ENCODE peak calls at places on chromosomes 13 and 19, in four cellular contexts. A, X, O and T are unnamed samples.

GRCh38 chr19:2584002-2584401 is 108.1 kb downstream of the GADD45B start:
- DNase-seq in A (no peak), X (no peak), O (no peak), T (no peak)

GRCh38 chr13:43769552-43769951 is 17.2 kb downstream of the ENOX1 start:
- DNase-seq in A (no peak), X (no peak), O (no peak), T (no peak)

GRCh38 chr13:73991384-73991783 is 142.8 kb downstream of the KLF12 start:
- DNase-seq in A (no peak), X (no peak), O (no peak), T (no peak)

GRCh38 chr13:110109910-110110309 is 197.0 kb downstream of the COL4A1 start:
- DNase-seq in A (no peak), X (no peak), O (no peak), T (peak; percentile 85)

GRCh38 chr13:49586717-49587116 is 1.4 kb upstream of the RCBTB1 start:
- DNase-seq in A (no peak), X (no peak), O (no peak), T (no peak)

GRCh38 chr19:15371119-15371518 is 8.5 kb downstream of the AKAP8 start:
- DNase-seq in A (no peak), X (no peak), O (no peak), T (no peak)

GRCh38 chr13:37429976-37430375 is 168.6 kb downstream of the POSTN start:
- DNase-seq in A (no peak), X (no peak), O (no peak), T (no peak)

GRCh38 chr19:55694656-55695491 is 19.8 kb downstream of the EPN1 start:
- DNase-seq in A (no peak), X (no peak), O (no peak), T (no peak)

GRCh38 chr13:81487151-81487550 is 1146.2 kb upstream of the SPRY2 start:
- DNase-seq in A (peak; percentile 18), X (no peak), O (no peak), T (no peak)

GRCh38 chr19:50932690-50933083 is 20.2 kb downstream of the KLK5 start:
- DNase-seq in A (no peak), X (no peak), O (no peak), T (no peak)

GRCh38 chr19:28966737-28967401 is 246.1 kb downstream of the UQCRFS1 start:
- DNase-seq in A (no peak), X (no peak), O (no peak), T (no peak)

GRCh38 chr13:38321654-38322053 is 28.0 kb upstream of the UFM1 start:
- DNase-seq in A (no peak), X (no peak), O (no peak), T (no peak)

GRCh38 chr13:86714495-86714894 is 915.3 kb upstream of the SLITRK6 start:
- DNase-seq in A (no peak), X (no peak), O (no peak), T (no peak)

GRCh38 chr13:45674908-45675307 is 27.2 kb upstream of the CBY2 start:
- DNase-seq in A (no peak), X (no peak), O (no peak), T (no peak)

GRCh38 chr13:28245465-28245864 is 107.1 kb downstream of the PAN3 start:
- DNase-seq in A (no peak), X (no peak), O (no peak), T (no peak)

GRCh38 chr19:30784850-30785459 is 412.8 kb downstream of the ZNF536 start:
- DNase-seq in A (peak; percentile 72), X (peak; percentile 30), O (no peak), T (peak; percentile 58)

GRCh38 chr13:100694722-100695644 is 20.4 kb upstream of the TMTC4 start:
- DNase-seq in A (peak; percentile 8), X (no peak), O (no peak), T (peak; percentile 80)

GRCh38 chr13:113853518-113854237 is 10.2 kb downstream of the GAS6 start:
- DNase-seq in A (no peak), X (no peak), O (no peak), T (peak; percentile 18)

GRCh38 chr19:17333611-17334413 is 843 bp downstream of the ANO8 start:
- DNase-seq in A (peak; percentile 67), X (no peak), O (peak; percentile 16), T (peak; percentile 75)

GRCh38 chr19:51150627-51151026 is 8.5 kb downstream of the SIGLEC7 start:
- DNase-seq in A (no peak), X (no peak), O (no peak), T (no peak)

GRCh38 chr13:113999618-113999910 is 25.7 kb upstream of the C13orf46 start:
- DNase-seq in A (no peak), X (no peak), O (no peak), T (no peak)

GRCh38 chr19:35144600-35145436 is 1.8 kb downstream of the FXYD7 start:
- DNase-seq in A (peak; percentile 52), X (no peak), O (no peak), T (peak; percentile 32)

GRCh38 chr19:11142528-11143171 is 12.9 kb downstream of the SPC24 start:
- DNase-seq in A (peak; percentile 68), X (peak; percentile 86), O (no peak), T (peak; percentile 96)

GRCh38 chr19:16227837-16228636 is 30.3 kb downstream of the AP1M1 start:
- DNase-seq in A (no peak), X (peak; percentile 3), O (no peak), T (no peak)

GRCh38 chr19:54168174-54168917 is 4.6 kb downstream of the TMC4 start:
- DNase-seq in A (peak; percentile 92), X (peak; percentile 80), O (no peak), T (peak; percentile 97)

GRCh38 chr13:113239357-113239756 is 29.9 kb downstream of the CUL4A start:
- DNase-seq in A (no peak), X (no peak), O (no peak), T (no peak)

GRCh38 chr19:10294368-10294697 is 4.6 kb downstream of the ICAM5 start:
- DNase-seq in A (no peak), X (no peak), O (no peak), T (no peak)

GRCh38 chr13:33918199-33918932 is 100.4 kb downstream of the RFC3 start:
- DNase-seq in A (peak; percentile 8), X (no peak), O (no peak), T (peak; percentile 89)

DNA sequence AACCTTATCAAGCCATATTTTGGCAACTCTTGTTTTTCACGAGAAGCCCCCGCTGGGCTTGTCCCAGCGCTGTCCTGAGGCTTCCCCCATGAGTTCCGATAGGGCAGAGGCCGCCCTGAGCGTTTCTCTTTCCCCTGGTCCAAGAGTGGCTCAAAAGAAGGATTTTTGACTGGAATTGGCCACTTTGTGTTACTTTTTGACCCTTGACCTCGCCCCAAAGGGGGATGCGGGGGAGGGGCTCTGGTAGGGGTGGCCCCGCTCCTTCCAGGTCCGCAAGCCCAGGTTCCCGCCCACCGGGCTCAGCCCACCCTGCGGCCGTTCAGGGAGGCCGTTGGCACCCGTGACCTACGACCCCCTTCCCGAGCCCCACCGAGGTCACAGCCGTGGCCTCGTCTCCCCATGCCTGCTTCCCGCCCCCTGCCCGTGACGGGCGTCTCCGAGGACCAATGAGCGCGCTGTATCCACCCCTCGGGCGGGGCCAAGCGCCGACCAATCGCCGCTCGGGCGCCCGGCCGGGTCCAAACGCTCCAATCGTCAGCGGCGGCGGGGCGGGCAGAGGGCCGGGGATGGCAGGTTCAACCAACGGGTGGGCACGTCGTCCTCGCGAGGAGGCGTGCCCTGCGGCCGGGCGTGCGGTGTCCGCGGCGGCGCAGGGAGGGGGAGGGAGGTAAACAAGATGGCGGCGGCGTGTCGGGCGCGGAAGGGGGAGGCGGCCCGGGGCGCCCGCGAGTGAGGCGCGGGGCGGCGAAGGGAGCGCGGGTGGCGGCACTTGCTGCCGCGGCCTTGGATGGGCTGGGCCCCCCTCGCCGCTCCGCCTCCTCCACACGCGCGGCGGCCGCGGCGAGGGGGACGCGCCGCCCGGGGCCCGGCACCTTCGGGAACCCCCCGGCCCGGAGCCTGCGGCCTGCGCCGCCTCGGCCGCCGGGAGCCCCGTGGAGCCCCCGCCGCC is at the start of gene STK11:
- DNase-seq in A (peak; percentile 100), X (peak; percentile 98), O (peak; percentile 83), T (peak; percentile 98)
- TF ChIP-seq POLR2A in A (peak; percentile 70), X (peak; percentile 59), O (peak; percentile 85), T (peak; percentile 92)

DNA sequence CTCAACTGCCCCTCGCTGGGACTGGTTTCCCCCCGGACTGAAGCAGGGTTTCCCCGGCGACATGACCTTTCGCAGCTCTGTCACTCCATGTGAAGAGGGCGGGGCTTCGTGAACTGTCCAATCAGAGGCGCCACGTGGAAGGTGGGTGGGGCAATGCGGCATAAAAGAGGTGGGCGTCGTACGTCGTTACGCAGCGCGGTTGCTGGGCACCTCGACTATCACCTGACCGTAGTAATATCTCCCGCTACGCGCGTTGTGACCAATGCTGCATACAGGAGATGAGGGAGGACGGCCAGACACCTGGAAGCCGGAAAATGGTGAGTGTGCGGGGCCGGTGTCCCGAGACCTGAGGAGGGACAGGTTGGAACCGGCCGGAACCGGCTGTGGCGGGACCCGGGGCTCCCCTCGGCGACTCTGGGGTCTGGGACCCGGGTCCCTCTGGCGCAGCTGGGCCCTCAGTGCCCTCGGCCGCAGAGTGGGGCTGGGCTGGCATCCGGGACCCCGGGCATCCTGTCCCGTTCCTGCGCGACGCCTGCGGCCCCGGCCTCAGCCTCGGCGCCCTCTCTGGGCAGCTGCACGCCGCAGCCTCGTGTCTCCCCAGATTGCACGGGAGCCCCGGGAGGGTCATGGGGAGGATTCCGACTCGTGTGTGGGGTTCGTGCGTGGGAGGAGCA is 32.1 kb downstream of the ZNF136 start:
- DNase-seq in A (peak; percentile 30), X (peak; percentile 44), O (no peak), T (peak; percentile 83)
- TF ChIP-seq POLR2A in A (no peak), X (no peak), O (no peak), T (peak; percentile 30)

GRCh38 chr19:3983936-3984583 is 1.2 kb downstream of the EEF2 start:
- DNase-seq in A (no peak), X (no peak), O (no peak), T (peak; percentile 82)
- TF ChIP-seq POLR2A in A (no peak), X (no peak), O (peak; percentile 85), T (peak; percentile 37)

GRCh38 chr19:44943801-44944249 is 1.8 kb downstream of the APOC4 start:
- DNase-seq in A (peak; percentile 51), X (peak; percentile 35), O (no peak), T (peak; percentile 50)
- TF ChIP-seq POLR2A in A (peak; percentile 36), X (no peak), O (peak; percentile 61), T (no peak)

DNA sequence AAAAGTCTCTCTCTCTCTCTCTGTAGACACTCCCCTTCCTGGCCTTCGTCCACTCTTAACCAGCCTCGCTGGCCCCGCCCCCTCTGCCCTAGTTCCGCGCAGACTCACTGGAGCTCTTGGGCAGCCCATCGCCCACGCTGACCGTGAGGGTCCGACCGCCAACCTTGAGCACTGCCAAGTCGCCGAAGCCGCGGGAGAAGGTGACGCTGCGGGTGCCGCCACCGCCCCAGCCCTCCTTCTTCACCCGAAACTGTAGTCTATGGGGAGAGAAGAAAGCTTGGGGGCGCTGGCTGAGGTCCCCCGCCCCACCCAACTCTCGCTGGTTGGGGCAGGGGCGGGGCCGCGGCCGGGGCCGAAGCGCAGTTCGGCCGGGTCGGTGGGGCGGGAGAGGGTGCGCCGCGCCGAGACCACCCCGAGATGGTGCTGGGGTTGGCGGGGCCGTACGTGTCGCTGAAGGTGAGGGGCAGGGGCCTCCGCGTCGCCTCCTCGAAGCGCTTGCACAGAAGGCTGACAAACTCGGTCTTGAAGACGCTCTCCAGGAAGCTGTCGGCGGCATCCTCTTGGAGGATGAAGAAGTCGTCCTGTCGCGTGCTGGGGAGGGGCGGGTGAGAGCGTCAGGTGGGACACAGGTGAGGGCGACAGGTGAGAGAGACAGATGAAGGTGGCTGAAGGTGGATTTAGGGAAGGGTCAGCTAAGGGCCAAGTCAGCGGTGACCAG is 12.5 kb upstream of the ZNF414 start:
- DNase-seq in A (no peak), X (peak; percentile 82), O (no peak), T (peak; percentile 94)
- TF ChIP-seq POLR2A in A (no peak), X (peak; percentile 41), O (no peak), T (peak; percentile 18)